ENCODE peak calls at places on chromosomes 6 and 20, in six cellular contexts. X, F, I, U, H and J are unnamed samples.
A peak's percentile ranks its signal among the peaks of the same experiment; 100 is the strongest.

GRCh38 chr6:99993533-99994251 is at the start of gene MCHR2:
- DNase-seq in X (no peak), F (peak; percentile 11), I (no peak), U (no peak), H (peak; percentile 5), J (no peak)

GRCh38 chr20:45592574-45593189 is 13.6 kb upstream of the WFDC8 start:
- DNase-seq in X (no peak), F (no peak), I (no peak), U (no peak), H (peak; percentile 34), J (peak; percentile 43)

GRCh38 chr6:158474961-158475343 is 84.9 kb upstream of the TMEM181 start:
- DNase-seq in X (peak; percentile 95), F (no peak), I (no peak), U (no peak), H (peak; percentile 37), J (peak; percentile 89)

GRCh38 chr20:6299451-6299850 is 176.6 kb upstream of the FERMT1 start:
- DNase-seq in X (no peak), F (no peak), I (no peak), U (no peak), H (no peak), J (no peak)

GRCh38 chr6:31173406-31173805 is 2.9 kb upstream of the POU5F1 start:
- DNase-seq in X (no peak), F (no peak), I (no peak), U (no peak), H (no peak), J (no peak)

GRCh38 chr6:83216806-83217205 is 23.6 kb downstream of the RWDD2A start:
- DNase-seq in X (no peak), F (no peak), I (no peak), U (no peak), H (no peak), J (no peak)

GRCh38 chr6:125791151-125791819 is 525 bp downstream of the NCOA7 start:
- DNase-seq in X (peak; percentile 71), F (no peak), I (peak; percentile 66), U (peak; percentile 28), H (peak; percentile 58), J (peak; percentile 59)

GRCh38 chr20:38798266-38798665 is 7.2 kb upstream of the PPP1R16B start:
- DNase-seq in X (no peak), F (no peak), I (no peak), U (no peak), H (no peak), J (no peak)

GRCh38 chr20:61583356-61583755 is 331.3 kb downstream of the CDH4 start:
- DNase-seq in X (no peak), F (no peak), I (no peak), U (no peak), H (no peak), J (no peak)

GRCh38 chr6:73566954-73567591 is 46.2 kb upstream of the EEF1A1 start:
- DNase-seq in X (no peak), F (no peak), I (peak; percentile 41), U (no peak), H (peak; percentile 67), J (no peak)

GRCh38 chr20:51732454-51732791 is 35.8 kb downstream of the ATP9A start:
- DNase-seq in X (no peak), F (no peak), I (peak; percentile 50), U (no peak), H (no peak), J (no peak)

GRCh38 chr6:41747256-41748101 is at the start of gene PGC:
- DNase-seq in X (no peak), F (no peak), I (no peak), U (no peak), H (no peak), J (no peak)

GRCh38 chr20:57960803-57961575 is 251.2 kb upstream of the PMEPA1 start:
- DNase-seq in X (no peak), F (no peak), I (no peak), U (no peak), H (no peak), J (no peak)

GRCh38 chr6:70706491-70707123 is 38.9 kb downstream of the SMAP1 start:
- DNase-seq in X (peak; percentile 52), F (peak; percentile 8), I (no peak), U (no peak), H (peak; percentile 23), J (peak; percentile 41)

GRCh38 chr6:455006-455585 is 63.5 kb downstream of the IRF4 start:
- DNase-seq in X (no peak), F (no peak), I (no peak), U (no peak), H (no peak), J (no peak)

GRCh38 chr20:10060223-10060622 is 25.4 kb downstream of the ANKEF1 start:
- DNase-seq in X (no peak), F (no peak), I (no peak), U (no peak), H (peak; percentile 37), J (no peak)

GRCh38 chr6:11044712-11045167 is 635 bp upstream of the ELOVL2 start:
- DNase-seq in X (no peak), F (no peak), I (no peak), U (no peak), H (no peak), J (no peak)

GRCh38 chr6:21935561-21936028 is 342.0 kb downstream of the SOX4 start:
- DNase-seq in X (no peak), F (no peak), I (no peak), U (no peak), H (peak; percentile 62), J (no peak)

GRCh38 chr20:25296094-25297093 is 48.5 kb downstream of the PYGB start:
- DNase-seq in X (no peak), F (no peak), I (peak; percentile 60), U (no peak), H (no peak), J (peak; percentile 44)

GRCh38 chr20:43722153-43722505 is 4.7 kb downstream of the GTSF1L start:
- DNase-seq in X (no peak), F (no peak), I (no peak), U (peak; percentile 6), H (no peak), J (no peak)

GRCh38 chr20:539848-540247 is 3.7 kb downstream of the CSNK2A1 start:
- DNase-seq in X (no peak), F (no peak), I (peak; percentile 40), U (no peak), H (peak; percentile 17), J (no peak)

GRCh38 chr20:26169506-26169905 is 472.9 kb upstream of the ZNF337 start:
- DNase-seq in X (no peak), F (no peak), I (no peak), U (no peak), H (peak; percentile 11), J (no peak)

GRCh38 chr20:25203089-25203488 is 7.6 kb downstream of the ENTPD6 start:
- DNase-seq in X (no peak), F (no peak), I (no peak), U (no peak), H (no peak), J (no peak)

GRCh38 chr20:24763386-24764026 is 185.6 kb upstream of the CST7 start:
- DNase-seq in X (no peak), F (no peak), I (no peak), U (no peak), H (no peak), J (no peak)

GRCh38 chr20:9576695-9577094 is 62.3 kb downstream of the LAMP5 start:
- DNase-seq in X (no peak), F (no peak), I (no peak), U (no peak), H (no peak), J (no peak)

GRCh38 chr6:2765896-2766766 is 938 bp downstream of the WRNIP1 start:
- DNase-seq in X (no peak), F (peak; percentile 59), I (peak; percentile 79), U (peak; percentile 38), H (peak; percentile 67), J (peak; percentile 57)

GRCh38 chr6:42390228-42390934 is 61.3 kb downstream of the TRERF1 start:
- DNase-seq in X (no peak), F (no peak), I (no peak), U (peak; percentile 51), H (no peak), J (no peak)

GRCh38 chr20:58623579-58624473 is 27.3 kb upstream of the STX16 start:
- DNase-seq in X (no peak), F (peak; percentile 85), I (peak; percentile 95), U (no peak), H (peak; percentile 98), J (no peak)

GRCh38 chr20:29427201-29428060 is 1830.0 kb upstream of the DEFB115 start:
- DNase-seq in X (no peak), F (no peak), I (no peak), U (no peak), H (peak; percentile 55), J (peak; percentile 65)